ENCODE peak calls at places on chromosomes 16 and 17, in four cellular contexts. One of them, this sample, is unnamed.
A peak's percentile ranks its signal among the peaks of the same experiment; 100 is the strongest.

GRCh38 chr17:38707678-38708351 is 2.7 kb downstream of the MLLT6 start:
- DNase-seq in GM10248: no peak
- DNase-seq in NCI-H1092: no peak
- DNase-seq in NCI-H345: no peak
- DNase-seq in this sample: no peak

GRCh38 chr16:85936761-85937343 is 37.9 kb downstream of the IRF8 start:
- DNase-seq in NCI-H1092: no peak
- DNase-seq in GM10248: no peak
- DNase-seq in NCI-H345: no peak
- DNase-seq in this sample: no peak

GRCh38 chr17:74605361-74605760 is 13.3 kb upstream of the CD300LD start:
- DNase-seq in NCI-H345: no peak
- DNase-seq in GM10248: no peak
- DNase-seq in NCI-H1092: no peak
- DNase-seq in this sample: no peak

GRCh38 chr16:53061256-53061655 is 6.5 kb downstream of the CHD9 start:
- DNase-seq in GM10248: peak; percentile 35
- DNase-seq in NCI-H345: no peak
- DNase-seq in NCI-H1092: no peak
- DNase-seq in this sample: no peak

GRCh38 chr16:84013787-84014569 is 28.6 kb downstream of the SLC38A8 start:
- DNase-seq in NCI-H1092: no peak
- DNase-seq in NCI-H345: peak; percentile 51
- DNase-seq in GM10248: peak; percentile 73
- DNase-seq in this sample: peak; percentile 81

GRCh38 chr17:7191571-7192270 is 12.6 kb upstream of the ASGR1 start:
- DNase-seq in NCI-H1092: no peak
- DNase-seq in GM10248: peak; percentile 57
- DNase-seq in NCI-H345: no peak
- DNase-seq in this sample: no peak

GRCh38 chr17:16818821-16819683 is 129.0 kb downstream of the CCDC144A start:
- DNase-seq in GM10248: no peak
- DNase-seq in NCI-H345: no peak
- DNase-seq in NCI-H1092: no peak
- DNase-seq in this sample: no peak

GRCh38 chr17:5948811-5949210 is 121.4 kb upstream of the WSCD1 start:
- DNase-seq in NCI-H1092: no peak
- DNase-seq in NCI-H345: no peak
- DNase-seq in GM10248: no peak
- DNase-seq in this sample: no peak

GRCh38 chr17:61884864-61885263 is 21.5 kb upstream of the BRIP1 start:
- DNase-seq in NCI-H345: no peak
- DNase-seq in GM10248: no peak
- DNase-seq in NCI-H1092: no peak
- DNase-seq in this sample: no peak

GRCh38 chr17:77214743-77215142 is 74.0 kb downstream of the SEC14L1 start:
- DNase-seq in NCI-H345: peak; percentile 20
- DNase-seq in NCI-H1092: no peak
- DNase-seq in GM10248: no peak
- DNase-seq in this sample: no peak

GRCh38 chr17:62665599-62665998 is 38.1 kb downstream of the MRC2 start:
- DNase-seq in NCI-H1092: no peak
- DNase-seq in GM10248: no peak
- DNase-seq in NCI-H345: no peak
- DNase-seq in this sample: no peak

GRCh38 chr16:12187939-12188673 is 211.6 kb downstream of the SNX29 start:
- DNase-seq in GM10248: no peak
- DNase-seq in NCI-H345: no peak
- DNase-seq in NCI-H1092: no peak
- DNase-seq in this sample: no peak

GRCh38 chr17:1937461-1937860 is 87.7 kb downstream of the RTN4RL1 start:
- DNase-seq in GM10248: no peak
- DNase-seq in NCI-H1092: no peak
- DNase-seq in NCI-H345: no peak
- DNase-seq in this sample: no peak

GRCh38 chr16:7351572-7351971 is 18.9 kb downstream of the RBFOX1 start:
- DNase-seq in GM10248: no peak
- DNase-seq in NCI-H345: no peak
- DNase-seq in NCI-H1092: no peak
- DNase-seq in this sample: no peak

GRCh38 chr17:80175411-80175810 is 5.6 kb downstream of the CARD14 start:
- DNase-seq in NCI-H1092: no peak
- DNase-seq in NCI-H345: no peak
- DNase-seq in GM10248: no peak
- DNase-seq in this sample: no peak

This sample was measured in GM13977.